ENCODE peak calls at places on chromosomes 5 and 9, in five cellular contexts. V is OCI-LY7, S is left ventricle myocardium inferior, J is colonic mucosa, Y is IMR-90. M is an unnamed sample.

GRCh38 chr5:127723571-127723970 is 20.4 kb downstream of the CCDC192 start:
- DNase-seq in J (no peak), S (peak; percentile 22), V (no peak), Y (no peak), M (no peak)

GRCh38 chr9:92501671-92502393 is 19.5 kb upstream of the ASPN start:
- DNase-seq in J (peak; percentile 41), S (peak; percentile 38), Y (peak; percentile 51), V (peak; percentile 30), M (no peak)

GRCh38 chr9:134709512-134710270 is 68.1 kb downstream of the COL5A1 start:
- DNase-seq in J (no peak), V (no peak), Y (peak; percentile 33), S (no peak), M (no peak)

GRCh38 chr5:145681686-145682085 is 153.5 kb downstream of the PRELID2 start:
- DNase-seq in Y (peak; percentile 73), J (peak; percentile 76), V (peak; percentile 78), S (no peak), M (peak; percentile 3)

GRCh38 chr5:92939428-92939827 is 641.6 kb downstream of the NR2F1-AS1 start:
- DNase-seq in J (no peak), S (no peak), Y (no peak), V (no peak), M (no peak)

GRCh38 chr5:91384671-91385430 is 1.7 kb upstream of the ARRDC3 start:
- DNase-seq in V (peak; percentile 93), Y (peak; percentile 91), S (no peak), J (peak; percentile 80), M (peak; percentile 27)

GRCh38 chr5:87113848-87114247 is 153.8 kb upstream of the RASA1 start:
- DNase-seq in V (no peak), S (no peak), Y (peak; percentile 89), J (no peak), M (no peak)

GRCh38 chr5:176780951-176781350 is 29.4 kb upstream of the UNC5A start:
- DNase-seq in V (no peak), S (peak; percentile 23), Y (no peak), J (no peak), M (no peak)

GRCh38 chr5:66769839-66770617 is 173.8 kb downstream of the MAST4 start:
- DNase-seq in V (peak; percentile 36), S (peak; percentile 18), J (no peak), Y (no peak), M (no peak)

GRCh38 chr9:95516736-95517558 is at the start of gene PTCH1:
- DNase-seq in Y (peak; percentile 52), J (peak; percentile 81), V (no peak), S (peak; percentile 36), M (no peak)

GRCh38 chr5:135493406-135494180 is 41.4 kb upstream of the TIFAB start:
- DNase-seq in V (no peak), Y (peak; percentile 92), J (no peak), S (no peak), M (no peak)

GRCh38 chr9:119365291-119366027 is 3.8 kb downstream of the BRINP1 start:
- DNase-seq in V (peak; percentile 37), Y (no peak), S (no peak), J (no peak), M (no peak)

GRCh38 chr5:166957763-166958162 is 1333.7 kb upstream of the WWC1 start:
- DNase-seq in J (no peak), S (no peak), Y (no peak), V (no peak), M (no peak)

GRCh38 chr9:4934976-4935672 is 49.9 kb upstream of the JAK2 start:
- DNase-seq in Y (no peak), J (no peak), S (no peak), V (no peak), M (no peak)

GRCh38 chr5:79845448-79846197 is 145.4 kb downstream of the MTX3 start:
- DNase-seq in J (no peak), Y (peak; percentile 89), S (no peak), V (no peak), M (no peak)

GRCh38 chr5:147485046-147485445 is 24.8 kb downstream of the DPYSL3 start:
- DNase-seq in V (no peak), S (no peak), J (no peak), Y (peak; percentile 56), M (no peak)

GRCh38 chr5:73693573-73694061 is 67.6 kb downstream of the ARHGEF28 start:
- DNase-seq in Y (peak; percentile 49), S (no peak), J (no peak), V (peak; percentile 2), M (no peak)

GRCh38 chr9:97555164-97555563 is 53.7 kb downstream of the TMOD1 start:
- DNase-seq in J (no peak), Y (peak; percentile 13), V (no peak), S (peak; percentile 71), M (no peak)

GRCh38 chr9:130119521-130120206 is 52.5 kb upstream of the NCS1 start:
- DNase-seq in S (no peak), J (no peak), Y (no peak), V (no peak), M (no peak)

GRCh38 chr9:113231701-113232100 is 10.4 kb downstream of the SLC31A1 start:
- DNase-seq in J (no peak), V (no peak), Y (no peak), S (no peak), M (no peak)

GRCh38 chr9:19379283-19379682 is 753 bp downstream of the RPS6 start:
- DNase-seq in S (no peak), J (no peak), V (no peak), Y (no peak), M (no peak)

GRCh38 chr9:92489209-92489608 is 6.9 kb upstream of the ASPN start:
- DNase-seq in S (no peak), J (no peak), V (no peak), Y (peak; percentile 62), M (no peak)

GRCh38 chr5:170782438-170782837 is 1.1 kb upstream of the GABRP start:
- DNase-seq in J (peak; percentile 44), V (no peak), S (no peak), Y (no peak), M (no peak)

GRCh38 chr9:134895103-134895502 is 14.5 kb downstream of the FCN2 start:
- DNase-seq in J (no peak), Y (peak; percentile 12), S (no peak), V (no peak), M (no peak)

GRCh38 chr5:180830253-180831138 is 27.9 kb upstream of the MGAT1 start:
- DNase-seq in J (peak; percentile 74), Y (peak; percentile 39), V (peak; percentile 70), S (peak; percentile 74), M (no peak)

GRCh38 chr9:26324787-26325186 is 567.8 kb downstream of the CAAP1 start:
- DNase-seq in Y (peak; percentile 62), J (no peak), V (no peak), S (no peak), M (no peak)

GRCh38 chr9:38186372-38187115 is 117.5 kb upstream of the SHB start:
- DNase-seq in S (no peak), V (no peak), Y (no peak), J (no peak), M (no peak)

GRCh38 chr5:160287378-160288051 is 24.8 kb downstream of the CCNJL start:
- DNase-seq in V (no peak), Y (no peak), J (peak; percentile 50), S (peak; percentile 82), M (no peak)

GRCh38 chr9:130448035-130448624 is 3.4 kb downstream of the ASS1 start:
- DNase-seq in Y (peak; percentile 57), S (no peak), V (peak; percentile 54), J (no peak), M (no peak)

GRCh38 chr5:132000677-132001453 is 10.6 kb downstream of the ACSL6 start:
- DNase-seq in V (no peak), Y (no peak), J (no peak), S (no peak), M (no peak)

GRCh38 chr9:29144476-29144875 is 1571.2 kb upstream of the C9orf72 start:
- DNase-seq in V (no peak), Y (no peak), S (no peak), J (no peak), M (no peak)

GRCh38 chr9:116372081-116372673 is 218.6 kb downstream of the PAPPA start:
- DNase-seq in V (no peak), Y (no peak), J (no peak), S (no peak), M (no peak)

GRCh38 chr5:132773114-132773513 is 3.9 kb downstream of the SEPTIN8 start:
- DNase-seq in J (no peak), S (no peak), V (no peak), Y (no peak), M (no peak)

GRCh38 chr5:156124713-156125112 is 202.3 kb upstream of the SGCD start:
- DNase-seq in V (no peak), J (no peak), Y (peak; percentile 64), S (no peak), M (no peak)

GRCh38 chr5:116528519-116529234 is 45.9 kb downstream of the SEMA6A start:
- DNase-seq in J (no peak), V (no peak), Y (no peak), S (no peak), M (no peak)

GRCh38 chr5:10288600-10289213 is 19.0 kb downstream of the CMBL start:
- DNase-seq in Y (no peak), V (peak; percentile 91), J (peak; percentile 94), S (peak; percentile 74), M (peak; percentile 45)

GRCh38 chr5:141701341-141702119 is 19.5 kb upstream of the ARAP3 start:
- DNase-seq in J (no peak), S (no peak), V (no peak), Y (no peak), M (peak; percentile 34)
- H3K4me3 ChIP-seq in J (peak overlapping the region; percentile 51), S (peak overlapping the region; percentile 65), V (no peak overlapping the region), Y (no peak overlapping the region), M (peak overlapping the region; percentile 56)

DNA sequence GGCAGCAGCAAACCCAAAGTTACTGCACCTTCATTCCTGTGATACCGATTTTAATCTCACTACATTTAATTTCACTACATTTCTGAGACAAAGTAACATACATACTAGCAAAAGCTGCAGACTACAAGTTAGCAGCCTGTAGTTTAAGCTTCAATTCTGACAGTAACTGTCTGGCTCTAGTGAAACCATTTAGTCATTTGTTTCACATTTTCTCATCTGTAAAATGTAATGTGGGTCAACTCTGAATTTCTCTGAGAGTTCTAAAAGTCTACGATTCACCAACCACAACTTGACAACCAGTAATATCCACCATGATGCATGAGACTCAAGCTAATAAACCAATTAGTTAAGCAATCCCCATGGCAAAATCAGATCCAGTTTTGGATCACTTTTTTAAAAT is 408.9 kb downstream of the PDE4D start:
- DNase-seq in J (no peak), Y (no peak), V (no peak), S (no peak), M (no peak)
- H3K36me3 ChIP-seq in J (no peaks in the 10 kb centered on the region), Y (no peaks in the 10 kb centered on the region), V (no peaks in the 10 kb centered on the region), S (no peaks in the 10 kb centered on the region), M (no peaks in the 10 kb centered on the region)

GRCh38 chr9:123604861-123605260 is 248.9 kb downstream of the CRB2 start:
- DNase-seq in S (no peak), J (no peak), V (peak; percentile 18), Y (no peak), M (no peak)
- TF ChIP-seq CTCF in S (no peak), J (no peak), V (no peak), Y (no peak), M (no peak)

DNA sequence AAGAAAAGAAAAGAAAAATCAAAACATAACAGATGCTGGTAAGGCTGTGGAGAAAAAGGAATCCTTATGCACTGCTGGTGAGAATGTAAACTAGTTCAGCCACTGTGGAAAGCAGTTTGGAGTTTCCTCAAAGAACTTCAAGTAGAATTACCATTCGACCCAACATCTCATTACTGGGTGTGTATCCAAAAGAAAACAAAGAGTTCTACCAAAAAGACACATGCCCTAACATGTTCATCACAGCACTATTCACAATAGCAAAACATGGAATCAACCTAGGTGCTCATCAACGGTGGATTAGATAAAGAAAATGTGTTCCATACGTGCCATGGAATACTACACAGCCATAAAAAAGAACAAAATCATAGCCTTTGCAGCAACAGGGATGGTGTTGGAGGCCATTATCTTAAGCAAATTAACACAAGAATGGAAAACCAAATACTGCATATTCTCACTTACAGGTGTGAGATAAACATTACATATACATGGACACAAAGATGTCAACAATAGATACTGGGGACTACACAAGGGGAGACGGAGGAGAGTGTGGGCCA is 63.4 kb downstream of the PDE6A start:
- DNase-seq in V (no peak), Y (no peak), S (no peak), J (no peak), M (no peak)
- H3K4me3 ChIP-seq in V (no peak overlapping the region), Y (no peak overlapping the region), S (no peak overlapping the region), J (no peak overlapping the region), M (no peak overlapping the region)

M was measured in GM06990.